ENCODE peak calls at places on chromosome 16, in nine cellular contexts. F, Z, P, T, Y, I, J, E and K are unnamed samples.
A peak's percentile ranks its signal among the peaks of the same experiment; 100 is the strongest.

GRCh38 chr16:11562941-11563340 is 23.8 kb downstream of the LITAF start:
- ATAC-seq in F (no peak), Z (no peak), P (no peak), T (no peak), Y (no peak), I (no peak), J (no peak), E (no peak), K (no peak)

GRCh38 chr16:54425068-54425467 is 138.5 kb upstream of the IRX3 start:
- ATAC-seq in F (no peak), Z (no peak), P (no peak), T (no peak), Y (no peak), I (no peak), J (no peak), E (no peak), K (no peak)

GRCh38 chr16:49590166-49590871 is 216.7 kb downstream of the C16orf78 start:
- ATAC-seq in F (no peak), Z (no peak), P (no peak), T (no peak), Y (no peak), I (no peak), J (no peak), E (no peak), K (no peak)

GRCh38 chr16:73199214-73199613 is 151.3 kb upstream of the ZFHX3 start:
- ATAC-seq in F (no peak), Z (no peak), P (no peak), T (no peak), Y (no peak), I (no peak), J (no peak), E (no peak), K (no peak)

GRCh38 chr16:84818133-84818532 is 1.7 kb upstream of the CRISPLD2 start:
- ATAC-seq in F (no peak), Z (no peak), P (no peak), T (no peak), Y (no peak), I (no peak), J (no peak), E (no peak), K (no peak)

GRCh38 chr16:65524997-65525396 is 403.1 kb upstream of the CDH11 start:
- ATAC-seq in F (no peak), Z (peak; percentile 96), P (peak; percentile 93), T (no peak), Y (no peak), I (no peak), J (no peak), E (no peak), K (no peak)

GRCh38 chr16:20906225-20906870 is 5.8 kb downstream of the LYRM1 start:
- ATAC-seq in F (peak; percentile 63), Z (peak; percentile 76), P (peak; percentile 59), T (peak; percentile 40), Y (peak; percentile 60), I (no peak), J (peak; percentile 15), E (no peak), K (peak; percentile 79)

GRCh38 chr16:68960910-68961309 is 117.6 kb downstream of the TANGO6 start:
- ATAC-seq in F (no peak), Z (no peak), P (no peak), T (no peak), Y (no peak), I (no peak), J (no peak), E (no peak), K (no peak)

GRCh38 chr16:88842806-88843205 is 13.9 kb downstream of the GALNS start:
- ATAC-seq in F (no peak), Z (no peak), P (no peak), T (no peak), Y (no peak), I (no peak), J (no peak), E (no peak), K (no peak)

GRCh38 chr16:88842308-88842756 is 14.4 kb downstream of the GALNS start:
- ATAC-seq in F (no peak), Z (no peak), P (no peak), T (no peak), Y (no peak), I (no peak), J (no peak), E (no peak), K (no peak)

GRCh38 chr16:88843256-88843655 is 13.5 kb downstream of the GALNS start:
- ATAC-seq in F (no peak), Z (no peak), P (no peak), T (no peak), Y (no peak), I (no peak), J (no peak), E (no peak), K (no peak)

GRCh38 chr16:88840589-88841215 is 16.0 kb downstream of the GALNS start:
- ATAC-seq in F (no peak), Z (no peak), P (no peak), T (no peak), Y (no peak), I (no peak), J (no peak), E (no peak), K (no peak)

DNA sequence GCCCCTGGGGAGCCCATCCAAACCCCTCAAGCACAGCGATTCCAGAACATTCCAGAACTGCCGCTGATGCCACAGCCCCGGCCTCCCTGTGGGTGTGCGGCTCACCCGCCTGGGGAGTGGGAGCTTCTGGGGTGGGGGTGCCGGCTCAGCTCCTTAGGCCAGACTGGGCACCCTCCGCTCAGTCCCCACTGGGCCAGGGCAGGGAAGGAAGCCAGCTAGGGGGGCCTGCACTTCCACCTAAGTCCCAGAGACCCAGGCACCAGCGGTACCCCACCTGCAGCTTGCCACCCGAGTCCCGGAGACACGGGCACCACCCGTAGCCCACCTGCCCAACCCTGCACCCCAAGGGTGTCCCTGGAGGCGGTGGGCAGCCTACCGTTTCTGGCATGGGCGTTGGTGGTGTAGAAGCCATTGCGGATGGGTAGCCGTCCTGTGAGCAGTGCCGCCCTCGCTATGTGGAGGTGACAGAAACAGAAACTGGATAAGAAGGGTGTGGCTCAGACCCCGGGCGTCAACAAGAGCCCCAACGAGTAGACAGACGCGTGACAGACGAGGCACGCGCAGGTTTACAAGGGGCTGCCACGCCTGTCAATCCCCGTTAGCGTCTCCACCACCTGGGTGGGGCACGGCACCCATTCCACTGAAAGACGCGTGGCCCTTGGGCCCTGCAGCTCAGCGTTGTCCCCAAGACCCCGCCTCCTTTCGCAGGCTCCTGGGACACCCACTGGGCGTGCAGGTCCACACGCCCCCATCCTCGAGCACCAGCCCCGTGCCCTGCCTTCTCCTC is 15.0 kb downstream of the GALNS start:
- ATAC-seq in F (no peak), Z (no peak), P (no peak), T (no peak), Y (no peak), I (no peak), J (no peak), E (no peak), K (no peak)
- H3K27ac ChIP-seq in F (no peak overlapping the region), Z (no peak overlapping the region), P (no peak overlapping the region), T (no peak overlapping the region), Y (no peak overlapping the region), I (no peak overlapping the region), J (no peak overlapping the region), E (no peak overlapping the region), K (no peak overlapping the region)

GRCh38 chr16:48365030-48365600 is 20.1 kb downstream of the SIAH1 start:
- ATAC-seq in F (peak; percentile 14), Z (no peak), P (peak; percentile 1), T (no peak), Y (peak; percentile 2), I (no peak), J (no peak), E (peak; percentile 41), K (no peak)

GRCh38 chr16:48369765-48370164 is 15.4 kb downstream of the SIAH1 start:
- ATAC-seq in F (no peak), Z (no peak), P (no peak), T (no peak), Y (no peak), I (no peak), J (no peak), E (no peak), K (no peak)

GRCh38 chr16:48365601-48366164 is 19.5 kb downstream of the SIAH1 start:
- ATAC-seq in F (peak; percentile 99), Z (peak; percentile 99), P (peak; percentile 99), T (peak; percentile 97), Y (peak; percentile 99), I (peak; percentile 97), J (peak; percentile 100), E (peak; percentile 98), K (peak; percentile 98)

GRCh38 chr16:48367443-48368049 is 17.7 kb downstream of the SIAH1 start:
- ATAC-seq in F (no peak), Z (no peak), P (no peak), T (no peak), Y (no peak), I (no peak), J (no peak), E (no peak), K (no peak)

GRCh38 chr16:48366165-48367093 is 18.8 kb downstream of the SIAH1 start:
- ATAC-seq in F (peak; percentile 74), Z (peak; percentile 56), P (peak; percentile 51), T (peak; percentile 74), Y (peak; percentile 71), I (peak; percentile 71), J (peak; percentile 68), E (peak; percentile 74), K (peak; percentile 63)
- TF ChIP-seq POLR2A in F (no peak), Z (no peak), P (no peak), T (no peak), Y (no peak), I (peak; percentile 24), J (peak; percentile 17), E (peak; percentile 25), K (no peak)

GRCh38 chr16:48500981-48501380 is 109.0 kb downstream of the N4BP1 start:
- ATAC-seq in F (no peak), Z (no peak), P (no peak), T (no peak), Y (no peak), I (no peak), J (no peak), E (no peak), K (no peak)
- H3K27ac ChIP-seq in F (no peak overlapping the region), Z (peak overlapping the region; percentile 23), P (peak overlapping the region; percentile 14), T (no peak overlapping the region), Y (no peak overlapping the region), I (peak overlapping the region; percentile 84), J (no peak overlapping the region), E (no peak overlapping the region), K (no peak overlapping the region)

GRCh38 chr16:81478876-81479496 is 34.4 kb downstream of the CMIP start:
- ATAC-seq in F (no peak), Z (no peak), P (peak; percentile 47), T (peak; percentile 70), Y (peak; percentile 79), I (peak; percentile 74), J (no peak), E (no peak), K (peak; percentile 52)

GRCh38 chr16:81483064-81483969 is 38.7 kb downstream of the CMIP start:
- ATAC-seq in F (peak; percentile 15), Z (peak; percentile 84), P (no peak), T (no peak), Y (no peak), I (peak; percentile 28), J (peak; percentile 22), E (no peak), K (no peak)

GRCh38 chr16:81478294-81478693 is 33.7 kb downstream of the CMIP start:
- ATAC-seq in F (peak; percentile 4), Z (no peak), P (no peak), T (no peak), Y (no peak), I (no peak), J (no peak), E (no peak), K (no peak)

GRCh38 chr16:81482329-81483063 is 37.9 kb downstream of the CMIP start:
- ATAC-seq in F (peak; percentile 1), Z (no peak), P (no peak), T (no peak), Y (no peak), I (peak; percentile 2), J (peak; percentile 26), E (peak; percentile 69), K (no peak)

DNA sequence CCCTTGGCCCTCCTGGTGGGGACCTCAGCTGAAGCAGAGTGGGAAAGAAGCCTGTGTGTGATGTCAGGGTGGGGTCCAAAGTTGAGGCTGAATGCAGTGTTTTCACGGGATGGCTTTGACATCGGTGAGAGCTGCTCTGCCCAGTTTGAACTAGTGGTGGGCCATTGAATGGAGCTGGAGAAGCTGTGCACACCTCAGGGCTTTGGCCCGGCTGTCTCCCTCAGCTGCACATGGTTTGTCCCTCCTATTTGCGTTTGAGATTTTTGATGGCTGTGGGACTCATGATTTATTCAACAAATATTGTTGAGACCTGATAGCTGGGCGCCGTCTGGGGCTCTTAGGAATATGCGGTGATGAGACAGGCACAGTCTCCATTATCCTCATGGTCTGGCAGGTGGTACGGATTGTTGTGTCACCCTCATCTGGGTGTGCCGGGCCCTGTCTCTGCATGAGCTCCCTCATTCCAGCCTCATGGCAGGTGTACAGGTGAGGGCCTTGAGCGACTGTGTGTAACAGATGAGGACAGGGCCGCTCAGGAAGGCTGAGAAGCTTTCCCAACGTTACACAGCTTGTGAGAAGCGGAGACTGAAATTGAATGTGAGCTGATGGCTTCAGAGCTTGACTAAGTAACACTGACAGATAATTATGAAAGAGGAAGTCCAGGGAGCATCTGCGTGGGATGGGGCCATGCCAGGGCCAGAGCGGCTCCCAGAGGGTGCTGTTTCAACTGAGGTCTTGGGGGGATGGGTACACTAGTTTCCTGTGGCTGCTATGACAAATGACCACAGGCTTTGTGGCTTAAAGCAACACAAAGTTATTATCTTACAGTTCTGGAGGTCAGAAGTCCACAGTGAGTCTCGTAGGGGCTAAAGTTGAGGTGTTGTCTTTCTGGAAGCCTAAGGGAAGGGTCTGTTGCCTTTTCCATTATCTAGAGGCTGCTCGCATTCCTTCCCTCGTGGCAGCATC is 36.5 kb downstream of the CMIP start:
- ATAC-seq in F (peak; percentile 5), Z (no peak), P (peak; percentile 44), T (no peak), Y (peak; percentile 76), I (peak; percentile 77), J (no peak), E (peak; percentile 77), K (peak; percentile 67)
- TF ChIP-seq POLR2A in F (no peak), Z (no peak), P (no peak), T (peak; percentile 36), Y (no peak), I (peak; percentile 60), J (no peak), E (no peak), K (no peak)